ENCODE peak calls at places on chromosomes 4 and X, in nine cellular contexts. L, V, I, N, J, F, G, Y and O are unnamed samples.

GRCh38 chr4:53951414-53951813 is 113.0 kb downstream of the CHIC2 start:
- DNase-seq in Y (no peak), F (no peak), I (no peak), N (no peak), J (no peak), L (no peak), V (no peak), G (no peak), O (no peak)

GRCh38 chrX:87017210-87017609 is 500.4 kb upstream of the KLHL4 start:
- DNase-seq in J (no peak), L (no peak), V (no peak), G (no peak), Y (no peak), F (no peak), N (no peak), I (no peak), O (no peak)

GRCh38 chr4:87079967-87080366 is 140.5 kb downstream of the KLHL8 start:
- DNase-seq in N (no peak), G (no peak), L (no peak), V (no peak), F (no peak), Y (no peak), J (no peak), I (no peak), O (no peak)

GRCh38 chr4:78788005-78788889 is 12.1 kb downstream of the BMP2K start:
- DNase-seq in V (no peak), G (no peak), I (no peak), Y (no peak), J (no peak), L (no peak), N (no peak), F (no peak), O (no peak)

GRCh38 chrX:20412871-20413486 is 146.3 kb upstream of the RPS6KA3 start:
- DNase-seq in I (no peak), F (no peak), N (no peak), J (no peak), V (no peak), G (peak; percentile 29), Y (no peak), L (no peak), O (no peak)

GRCh38 chr4:153447175-153447887 is 18.8 kb upstream of the TMEM131L start:
- DNase-seq in L (no peak), V (no peak), Y (no peak), I (no peak), F (no peak), N (no peak), G (no peak), J (no peak), O (no peak)

GRCh38 chr4:74772106-74772505 is 22.2 kb downstream of the BTC start:
- DNase-seq in F (no peak), G (no peak), N (no peak), I (no peak), V (no peak), Y (no peak), L (no peak), J (no peak), O (no peak)

GRCh38 chr4:85500110-85500867 is 25.3 kb downstream of the ARHGAP24 start:
- DNase-seq in J (no peak), N (no peak), Y (no peak), L (no peak), I (no peak), G (no peak), F (no peak), V (no peak), O (no peak)

GRCh38 chr4:26088433-26088928 is 174.5 kb downstream of the SMIM20 start:
- DNase-seq in L (no peak), N (no peak), Y (peak; percentile 33), I (no peak), G (no peak), J (no peak), F (no peak), V (no peak), O (no peak)

GRCh38 chrX:12955882-12956703 is 18.8 kb upstream of the TMSB4X start:
- DNase-seq in L (no peak), V (peak; percentile 54), F (no peak), Y (no peak), N (no peak), G (peak; percentile 63), J (no peak), I (peak; percentile 46), O (no peak)

GRCh38 chrX:26649534-26649933 is 433.6 kb downstream of the MAGEB5 start:
- DNase-seq in V (peak; percentile 14), J (no peak), G (no peak), F (no peak), Y (no peak), L (no peak), I (peak; percentile 40), N (no peak), O (no peak)

GRCh38 chr4:1416948-1417260 is 10.7 kb upstream of the NKX1-1 start:
- DNase-seq in V (no peak), L (no peak), G (peak; percentile 22), Y (peak; percentile 3), J (no peak), N (no peak), F (no peak), I (no peak), O (no peak)

GRCh38 chrX:77298790-77299189 is 148.4 kb upstream of the FGF16 start:
- DNase-seq in L (no peak), J (no peak), F (no peak), Y (no peak), G (no peak), N (no peak), V (no peak), I (no peak), O (no peak)

GRCh38 chrX:77298296-77298695 is 148.9 kb upstream of the FGF16 start:
- DNase-seq in N (no peak), F (no peak), Y (no peak), L (no peak), V (no peak), I (no peak), G (no peak), J (no peak), O (no peak)

DNA sequence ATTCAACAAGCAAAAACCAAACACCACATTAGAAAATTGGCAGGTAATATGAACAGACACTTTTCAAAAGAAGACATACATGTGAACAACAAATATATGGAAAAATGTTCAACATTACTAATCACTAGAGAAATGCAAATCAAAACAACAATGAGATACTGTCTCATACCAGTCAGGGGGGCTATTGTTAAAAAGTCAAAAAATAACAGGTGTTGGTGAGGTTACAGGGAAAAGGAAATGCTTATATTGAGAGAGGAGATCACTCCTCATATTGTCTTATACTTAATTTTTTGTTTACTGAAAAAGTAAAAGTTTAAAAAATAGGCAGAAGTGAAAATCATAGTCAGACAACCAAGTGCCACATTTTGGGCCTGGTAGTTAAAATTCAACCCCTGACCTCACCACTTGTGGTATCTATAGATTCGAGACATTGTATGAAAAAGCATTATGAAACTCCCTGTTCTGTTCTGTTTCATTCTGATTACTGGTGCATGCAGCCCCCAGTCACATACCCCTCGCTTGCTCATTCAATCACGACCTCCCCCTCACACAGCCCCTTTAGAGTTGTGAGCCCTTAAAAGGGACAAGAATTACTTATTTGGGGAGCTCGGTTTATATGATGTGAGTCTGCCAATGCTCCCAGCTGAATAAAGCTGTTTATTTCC is 153.7 kb upstream of the FGF16 start:
- DNase-seq in V (no peak), L (no peak), J (no peak), F (no peak), N (no peak), Y (no peak), G (no peak), I (no peak), O (no peak)
- TF ChIP-seq CTCF in V (no peak), L (no peak), J (no peak), F (no peak), N (no peak), Y (no peak), G (no peak), I (no peak), O (no peak)

GRCh38 chr4:3074846-3075651 is 568 bp downstream of the HTT start:
- DNase-seq in I (peak; percentile 27), J (no peak), F (peak; percentile 31), L (peak; percentile 48), N (no peak), V (peak; percentile 70), Y (peak; percentile 48), G (peak; percentile 42), O (peak; percentile 86)
- TF ChIP-seq POLR2A in I (no peak), J (no peak), F (peak; percentile 75), L (no peak), N (no peak), V (no peak), Y (peak; percentile 54), G (no peak), O (no peak)

GRCh38 chr4:124973716-124974115 is 261.2 kb upstream of the ANKRD50 start:
- DNase-seq in N (no peak), L (no peak), F (no peak), Y (no peak), G (no peak), J (no peak), V (no peak), I (no peak), O (no peak)
- H3K4me3 ChIP-seq in N (no peak overlapping the region), L (no peak overlapping the region), F (no peak overlapping the region), Y (no peak overlapping the region), G (no peak overlapping the region), J (no peak overlapping the region), V (no peak overlapping the region), I (no peak overlapping the region), O (no peak overlapping the region)

DNA sequence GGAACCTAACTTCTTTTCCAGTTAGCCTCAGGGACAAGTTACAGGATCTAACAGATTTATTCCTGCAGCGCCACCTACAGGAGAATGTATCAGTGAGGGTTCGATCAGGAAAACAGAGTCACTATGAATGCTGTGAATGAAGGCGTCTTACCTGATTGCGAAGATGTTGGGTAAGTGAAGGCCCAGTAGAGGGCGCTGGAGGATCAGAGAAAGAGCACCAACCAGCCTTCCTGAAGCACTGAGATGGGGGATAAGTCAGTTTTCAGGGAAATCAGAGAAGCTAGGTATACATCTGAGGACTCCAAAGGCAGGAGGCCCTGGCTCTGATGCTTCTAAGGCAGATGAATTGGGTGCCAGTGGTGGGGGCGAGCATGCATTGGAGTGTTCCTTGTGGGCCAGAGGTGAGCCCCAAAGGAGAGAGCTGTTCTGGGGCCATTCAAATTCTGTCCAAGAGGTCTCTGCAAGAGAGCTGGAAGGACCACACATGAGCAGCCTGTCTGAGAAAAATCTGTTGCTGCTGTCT is 169.9 kb upstream of the AADAT start:
- DNase-seq in V (peak; percentile 53), F (peak; percentile 84), N (no peak), G (peak; percentile 74), J (no peak), I (peak; percentile 93), Y (peak; percentile 84), L (peak; percentile 87), O (peak; percentile 71)
- TF ChIP-seq CTCF in V (peak; percentile 74), F (peak; percentile 99), N (peak; percentile 78), G (no peak), J (peak; percentile 65), I (peak; percentile 99), Y (peak; percentile 81), L (peak; percentile 97), O (no peak)

DNA sequence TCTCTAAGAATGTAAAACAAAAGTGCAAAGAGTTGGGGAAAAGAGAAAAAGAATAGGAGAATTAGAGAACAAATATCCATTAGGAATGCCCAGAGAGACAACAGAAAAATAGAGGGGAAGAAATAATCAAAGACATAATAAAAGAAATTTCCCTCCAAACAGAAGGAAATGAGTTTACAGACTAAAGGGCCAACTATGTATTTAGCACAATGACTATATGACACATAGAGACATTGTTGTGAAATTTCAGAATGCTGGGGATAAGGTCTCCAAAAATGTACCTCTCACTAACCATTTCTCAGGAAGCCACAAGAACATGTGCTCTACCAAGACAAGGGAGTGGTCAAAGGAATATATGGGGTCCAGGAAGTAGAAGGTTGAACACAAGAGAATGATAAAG is 121.0 kb upstream of the ACSL4 start:
- DNase-seq in L (no peak), G (no peak), Y (no peak), J (no peak), I (no peak), F (no peak), N (no peak), V (no peak), O (no peak)
- TF ChIP-seq POLR2A in L (no peak), G (no peak), Y (no peak), J (no peak), I (no peak), F (no peak), N (no peak), V (no peak), O (no peak)